ENCODE peak calls at places on chromosomes 12 and 14, in six cellular contexts. Q, W, K, S, P and Z are unnamed samples.

GRCh38 chr14:55671641-55672040 is 91.6 kb downstream of the KTN1 start:
- DNase-seq in Q (no peak), W (peak; percentile 5), K (peak; percentile 37), S (no peak), P (no peak), Z (no peak)

GRCh38 chr12:122138616-122139015 is 35.4 kb downstream of the IL31 start:
- DNase-seq in Q (no peak), W (no peak), K (no peak), S (no peak), P (no peak), Z (no peak)

GRCh38 chr14:35122696-35123387 is 490 bp downstream of the PRORP start:
- DNase-seq in Q (peak; percentile 74), W (peak; percentile 12), K (peak; percentile 59), S (no peak), P (no peak), Z (no peak)

GRCh38 chr12:117596968-117597367 is 235.5 kb upstream of the NOS1 start:
- DNase-seq in Q (peak; percentile 25), W (no peak), K (no peak), S (no peak), P (no peak), Z (no peak)

GRCh38 chr12:62900686-62901272 is 34.2 kb downstream of the PPM1H start:
- DNase-seq in Q (peak; percentile 37), W (no peak), K (no peak), S (no peak), P (no peak), Z (no peak)

GRCh38 chr14:69587389-69587788 is 12.7 kb upstream of the CCDC177 start:
- DNase-seq in Q (no peak), W (no peak), K (no peak), S (peak; percentile 89), P (no peak), Z (no peak)

GRCh38 chr14:49654511-49654910 is 19.5 kb upstream of the DNAAF2 start:
- DNase-seq in Q (no peak), W (no peak), K (no peak), S (no peak), P (no peak), Z (no peak)

GRCh38 chr12:3698218-3698974 is 54.5 kb downstream of the CRACR2A start:
- DNase-seq in Q (no peak), W (peak; percentile 84), K (peak; percentile 95), S (no peak), P (no peak), Z (peak; percentile 48)

GRCh38 chr12:65656156-65656885 is 168.0 kb upstream of the HMGA2 start:
- DNase-seq in Q (no peak), W (no peak), K (no peak), S (no peak), P (no peak), Z (no peak)

GRCh38 chr12:65655074-65655493 is 169.2 kb upstream of the HMGA2 start:
- DNase-seq in Q (no peak), W (no peak), K (peak; percentile 81), S (no peak), P (no peak), Z (no peak)

GRCh38 chr12:65654230-65654629 is 170.1 kb upstream of the HMGA2 start:
- DNase-seq in Q (no peak), W (no peak), K (no peak), S (no peak), P (no peak), Z (no peak)

GRCh38 chr12:65651060-65651459 is 173.2 kb upstream of the HMGA2 start:
- DNase-seq in Q (no peak), W (no peak), K (no peak), S (no peak), P (no peak), Z (no peak)

DNA sequence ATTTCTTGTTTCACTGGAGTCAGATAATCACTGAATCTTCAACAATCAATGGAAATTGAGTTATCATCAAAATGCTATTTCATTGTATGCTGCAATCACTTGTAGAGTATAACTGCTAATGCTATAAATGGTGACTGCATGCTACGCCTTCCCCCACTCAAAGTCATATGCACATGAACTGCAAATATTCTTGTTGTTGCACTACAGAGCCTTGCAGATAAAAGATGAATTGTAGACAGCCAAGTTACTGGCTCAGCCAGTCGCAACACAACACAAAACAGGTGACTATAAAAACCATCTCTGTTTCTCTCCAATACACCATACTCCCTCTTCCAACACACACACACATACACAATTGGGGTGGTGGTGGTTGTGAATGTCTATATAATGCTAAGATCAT is 171.0 kb upstream of the HMGA2 start:
- DNase-seq in Q (no peak), W (no peak), K (no peak), S (no peak), P (no peak), Z (no peak)
- H3K4me3 ChIP-seq in Q (no peak overlapping the region), W (no peak overlapping the region), K (no peak overlapping the region), S (no peak overlapping the region), P (no peak overlapping the region), Z (no peak overlapping the region)

GRCh38 chr12:25045869-25046268 is 97.0 kb upstream of the BCAT1 start:
- DNase-seq in Q (no peak), W (no peak), K (no peak), S (no peak), P (no peak), Z (no peak)
- H3K9ac ChIP-seq in Q (no peak overlapping the region), W (no peak overlapping the region), K (no peak overlapping the region), S (no peak overlapping the region), P (no peak overlapping the region), Z (no peak overlapping the region)

GRCh38 chr14:22382955-22383354 is 206.1 kb downstream of the DAD1 start:
- DNase-seq in Q (peak; percentile 20), W (no peak), K (no peak), S (no peak), P (no peak), Z (no peak)
- H3K4me3 ChIP-seq in Q (no peak overlapping the region), W (no peak overlapping the region), K (no peak overlapping the region), S (no peak overlapping the region), P (no peak overlapping the region), Z (no peak overlapping the region)

GRCh38 chr12:102323799-102324198 is 126.2 kb upstream of the PMCH start:
- DNase-seq in Q (no peak), W (no peak), K (no peak), S (no peak), P (no peak), Z (no peak)
- H3K9ac ChIP-seq in Q (no peak overlapping the region), W (no peak overlapping the region), K (no peak overlapping the region), S (no peak overlapping the region), P (no peak overlapping the region), Z (no peak overlapping the region)